ENCODE peak calls at places on chromosomes 12 and 14, in ten cellular contexts. O is RWPE2, D is GM13977, B is OCI-LY7, W is neural crest cell, Z is SK-N-SH, K is breast epithelium, F is kidney epithelial cell, U is GM23338, G is cardiac muscle cell. Y is an unnamed sample.

GRCh38 chr14:26598672-26599131 is 869 bp upstream of the NOVA1 start:
- DNase-seq in F (no peak), K (no peak), D (no peak), O (no peak), B (no peak), G (no peak), W (no peak), Z (peak), U (no peak), Y (no peak)

GRCh38 chr14:23119362-23120327 is 590 bp upstream of the CEBPE start:
- DNase-seq in W (no peak), G (no peak), B (peak), U (no peak), D (peak), Z (no peak), O (no peak), K (no peak), F (no peak), Y (no peak)

GRCh38 chr14:49598479-49599301 is at the start of gene LRR1:
- DNase-seq in B (peak), G (peak), O (peak), Z (peak), W (peak), F (peak), D (peak), K (peak), U (peak), Y (peak)

GRCh38 chr12:95126076-95126475 is 52.7 kb upstream of the NR2C1 start:
- DNase-seq in Z (no peak), G (no peak), B (no peak), F (no peak), U (no peak), K (no peak), D (no peak), O (no peak), W (no peak), Y (no peak)

GRCh38 chr14:60093088-60093487 is 1.4 kb downstream of the PCNX4 start:
- DNase-seq in K (no peak), O (no peak), B (no peak), Z (no peak), D (no peak), U (no peak), F (no peak), G (no peak), W (no peak), Y (no peak)

GRCh38 chr14:34684578-34684977 is 29.8 kb downstream of the CFL2 start:
- DNase-seq in F (no peak), K (no peak), D (no peak), G (no peak), W (no peak), Z (no peak), U (no peak), B (no peak), O (no peak), Y (no peak)

GRCh38 chr14:21686468-21686867 is 12.8 kb upstream of the OR4E1 start:
- DNase-seq in G (no peak), W (no peak), B (no peak), K (no peak), Z (no peak), F (no peak), U (no peak), D (no peak), O (no peak), Y (no peak)

GRCh38 chr12:93301171-93301570 is 76.6 kb upstream of the NUDT4 start:
- DNase-seq in O (no peak), Z (no peak), K (no peak), B (no peak), G (no peak), F (no peak), D (no peak), U (no peak), W (no peak), Y (no peak)

GRCh38 chr12:92136883-92137582 is 8.6 kb downstream of the BTG1 start:
- DNase-seq in G (no peak), F (peak), W (no peak), B (peak), D (peak), O (no peak), U (peak), Z (no peak), K (no peak), Y (no peak)

GRCh38 chr12:132458441-132459225 is 31.3 kb upstream of the FBRSL1 start:
- DNase-seq in Z (no peak), D (no peak), O (no peak), W (no peak), F (no peak), K (no peak), B (no peak), U (no peak), G (no peak), Y (peak)

GRCh38 chr12:132460571-132460970 is 29.4 kb upstream of the FBRSL1 start:
- DNase-seq in Z (no peak), G (no peak), W (no peak), K (no peak), B (no peak), D (no peak), U (peak), F (no peak), O (no peak), Y (peak)

GRCh38 chr12:132456944-132457495 is 32.9 kb upstream of the FBRSL1 start:
- DNase-seq in F (no peak), G (no peak), K (no peak), Z (no peak), W (no peak), D (no peak), O (no peak), B (no peak), U (no peak), Y (peak)

GRCh38 chr12:132461526-132461925 is 28.4 kb upstream of the FBRSL1 start:
- DNase-seq in B (no peak), K (no peak), G (no peak), Z (no peak), U (no peak), F (no peak), D (no peak), W (no peak), O (no peak), Y (peak)

GRCh38 chr12:132459270-132459669 is 30.7 kb upstream of the FBRSL1 start:
- DNase-seq in F (no peak), Z (no peak), O (no peak), D (no peak), G (no peak), U (no peak), B (no peak), W (no peak), K (no peak), Y (peak)
- TF ChIP-seq CTCF in F (no peak), Z (no peak), O (no peak), D (no peak), G (no peak), U (no peak), B (no peak), W (no peak), K (no peak), Y (no peak)

GRCh38 chr12:48442191-48442828 is 30.0 kb upstream of the ANP32D start:
- DNase-seq in G (no peak), K (no peak), B (peak), F (no peak), O (no peak), D (no peak), W (no peak), Z (peak), U (peak), Y (no peak)
- TF ChIP-seq CTCF in G (peak), K (no peak), B (peak), F (no peak), O (no peak), D (no peak), W (no peak), Z (peak), U (peak), Y (no peak)

GRCh38 chr12:80189241-80189640 is 89.9 kb downstream of the OTOGL start:
- DNase-seq in B (no peak), K (no peak), W (no peak), D (no peak), O (no peak), F (no peak), U (no peak), Z (no peak), G (no peak), Y (no peak)
- TF ChIP-seq CTCF in B (no peak), K (no peak), W (no peak), D (no peak), O (no peak), F (no peak), U (no peak), Z (no peak), G (no peak), Y (peak)

GRCh38 chr12:6699259-6699988 is 1.2 kb downstream of the PIANP start:
- DNase-seq in D (no peak), U (no peak), K (no peak), F (no peak), B (no peak), O (no peak), G (no peak), W (no peak), Z (no peak), Y (no peak)

GRCh38 chr12:6695313-6696045 is 5.1 kb downstream of the PIANP start:
- DNase-seq in O (no peak), Z (no peak), B (peak), D (no peak), F (no peak), U (no peak), G (no peak), W (no peak), K (no peak), Y (no peak)

GRCh38 chr12:6698352-6699046 is 2.1 kb downstream of the PIANP start:
- DNase-seq in B (no peak), U (peak), K (no peak), G (no peak), F (no peak), D (no peak), O (no peak), Z (no peak), W (no peak), Y (no peak)

GRCh38 chr12:6696690-6697583 is 3.7 kb downstream of the PIANP start:
- DNase-seq in O (no peak), Z (no peak), U (no peak), K (no peak), W (no peak), F (no peak), B (peak), G (no peak), D (peak), Y (no peak)

GRCh38 chr12:6697584-6698351 is 2.8 kb downstream of the PIANP start:
- DNase-seq in B (peak), W (peak), Z (peak), K (no peak), U (peak), O (no peak), G (peak), F (no peak), D (peak), Y (no peak)
- TF ChIP-seq CTCF in B (peak), W (peak), Z (peak), K (no peak), U (peak), O (peak), G (peak), F (peak), D (peak), Y (peak)